ENCODE peak calls at places on chromosomes 16 and 17, in ten cellular contexts. Z, D, J, Y, A, X, C, V, M and B are unnamed samples.

GRCh38 chr17:596763-597644 is 117.6 kb downstream of the VPS53 start:
- DNase-seq in Y (no peak), Z (no peak), C (no peak), V (peak; percentile 73), M (no peak), J (no peak), A (peak; percentile 5), X (peak; percentile 74), D (no peak), B (no peak)

GRCh38 chr17:71503710-71504471 is 616.9 kb upstream of the SOX9 start:
- DNase-seq in Y (no peak), X (no peak), Z (no peak), J (no peak), A (no peak), V (no peak), M (no peak), C (no peak), D (no peak), B (no peak)

GRCh38 chr16:72129976-72130656 is 36.5 kb downstream of the DHX38 start:
- DNase-seq in J (no peak), D (no peak), X (no peak), V (no peak), M (no peak), C (no peak), Z (peak; percentile 8), Y (no peak), A (no peak), B (no peak)

GRCh38 chr16:3580686-3581085 is 3.5 kb upstream of the NLRC3 start:
- DNase-seq in X (no peak), M (no peak), Y (no peak), Z (peak; percentile 37), C (no peak), A (no peak), V (peak; percentile 32), D (no peak), J (no peak), B (no peak)

GRCh38 chr17:63930951-63931575 is 1.1 kb downstream of the CD79B start:
- DNase-seq in Z (peak; percentile 83), M (peak; percentile 72), V (no peak), X (no peak), D (no peak), Y (peak; percentile 68), J (no peak), A (peak; percentile 52), C (peak; percentile 57), B (peak; percentile 74)

GRCh38 chr16:76162046-76162445 is 115.2 kb upstream of the CNTNAP4 start:
- DNase-seq in Y (no peak), D (no peak), Z (no peak), A (no peak), V (no peak), J (no peak), X (no peak), M (no peak), C (no peak), B (no peak)

GRCh38 chr17:622356-622755 is 92.3 kb downstream of the VPS53 start:
- DNase-seq in A (no peak), J (no peak), M (no peak), C (no peak), Z (no peak), D (no peak), Y (no peak), V (peak; percentile 86), X (no peak), B (no peak)

GRCh38 chr16:2591476-2592240 is 53.8 kb downstream of the PDPK1 start:
- DNase-seq in Y (no peak), M (no peak), V (no peak), J (no peak), X (no peak), C (peak; percentile 45), A (no peak), Z (no peak), D (no peak), B (no peak)

GRCh38 chr17:30290696-30291570 is 811 bp downstream of the BLMH start:
- DNase-seq in X (peak; percentile 28), C (peak; percentile 66), V (no peak), Z (peak; percentile 58), M (no peak), J (peak; percentile 71), D (peak; percentile 38), Y (peak; percentile 16), A (no peak), B (no peak)

GRCh38 chr17:29948460-29949185 is 7.2 kb downstream of the EFCAB5 start:
- DNase-seq in X (no peak), V (no peak), Z (peak; percentile 40), Y (no peak), C (no peak), A (no peak), D (no peak), M (no peak), J (no peak), B (no peak)

DNA sequence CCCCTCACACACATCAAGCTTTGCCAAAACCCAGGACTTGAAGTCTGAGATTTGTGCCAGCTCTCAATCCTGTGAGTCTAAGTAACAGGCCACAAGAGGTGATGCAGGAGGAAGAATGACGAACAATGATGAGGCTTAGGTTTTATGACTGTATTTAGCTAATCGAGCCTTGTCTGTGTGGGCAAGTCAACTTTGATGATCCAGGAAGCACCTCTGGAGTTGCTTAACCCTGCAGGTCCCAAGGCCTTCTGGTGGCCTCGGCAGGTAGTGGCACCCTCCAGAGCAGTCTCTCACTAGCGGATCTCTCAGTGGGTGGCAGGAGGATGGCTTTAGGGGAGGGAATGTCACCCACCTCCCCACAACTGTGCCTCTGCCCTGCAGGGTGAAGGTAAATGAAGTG is 28.7 kb downstream of the CDK5RAP3 start:
- DNase-seq in D (no peak), Y (no peak), J (peak; percentile 73), Z (no peak), V (no peak), A (no peak), M (no peak), C (no peak), X (no peak), B (no peak)
- TF ChIP-seq CTCF in D (no peak), Y (no peak), J (no peak), Z (no peak), V (no peak), A (no peak), M (no peak), C (no peak), X (no peak), B (no peak)

GRCh38 chr16:50881331-50881830 is 139.5 kb downstream of the CYLD start:
- DNase-seq in V (no peak), Y (no peak), M (no peak), X (no peak), Z (no peak), D (no peak), J (peak; percentile 83), C (no peak), A (no peak), B (no peak)

GRCh38 chr16:50878536-50878935 is 136.7 kb downstream of the CYLD start:
- DNase-seq in X (no peak), Z (no peak), V (no peak), Y (no peak), D (no peak), J (peak; percentile 35), A (no peak), M (no peak), C (no peak), B (no peak)

GRCh38 chr16:50879873-50880695 is 138.2 kb downstream of the CYLD start:
- DNase-seq in Y (no peak), Z (no peak), X (no peak), D (no peak), A (no peak), M (no peak), J (peak; percentile 95), V (no peak), C (no peak), B (no peak)

GRCh38 chr16:50880926-50881325 is 139.0 kb downstream of the CYLD start:
- DNase-seq in C (no peak), D (no peak), V (no peak), M (no peak), X (no peak), J (peak; percentile 31), A (no peak), Z (no peak), Y (no peak), B (no peak)

DNA sequence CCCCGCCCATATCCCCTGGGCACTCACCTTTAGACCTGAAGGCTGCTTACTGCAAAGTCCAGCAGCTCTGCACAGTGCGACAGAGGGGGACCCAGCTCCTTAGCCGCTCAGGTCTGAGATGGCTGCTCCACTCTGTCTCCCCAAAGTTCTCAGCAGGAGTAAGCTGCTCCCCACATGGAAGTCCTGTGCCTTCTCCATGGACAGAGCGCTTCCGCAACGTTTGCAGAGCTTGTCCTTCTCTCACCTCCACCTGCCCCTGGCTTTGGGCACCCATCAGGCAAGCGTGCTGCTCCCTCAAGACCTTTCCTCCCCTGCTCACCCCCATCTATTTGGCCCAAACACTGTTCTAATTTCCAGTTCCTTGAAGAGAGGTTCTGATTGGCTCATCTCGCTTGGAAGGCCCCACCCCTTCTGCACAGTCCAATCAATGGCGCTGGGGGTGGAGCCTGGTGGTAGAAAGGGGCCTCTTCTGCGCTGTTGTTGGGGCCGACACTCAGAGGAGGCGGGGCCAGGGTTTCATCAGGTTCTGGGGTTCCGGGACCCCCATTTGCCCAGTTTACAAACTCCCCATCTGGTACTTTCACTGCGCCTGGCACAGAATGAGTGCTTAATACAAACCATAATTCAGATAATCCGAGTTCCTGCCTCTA is 137.2 kb downstream of the CYLD start:
- DNase-seq in C (no peak), Y (no peak), Z (no peak), X (no peak), A (no peak), M (no peak), V (no peak), D (no peak), J (peak; percentile 68), B (no peak)
- H3K4me3 ChIP-seq in C (no peak overlapping the region), Y (no peak overlapping the region), Z (no peak overlapping the region), X (no peak overlapping the region), A (no peak overlapping the region), M (no peak overlapping the region), V (no peak overlapping the region), D (no peak overlapping the region), J (peak overlapping the region; percentile 54), B (no peak overlapping the region)

GRCh38 chr17:81702934-81703746 is at the start of gene MRPL12:
- DNase-seq in M (peak; percentile 95), C (peak; percentile 97), Y (peak; percentile 89), X (peak; percentile 90), V (peak; percentile 91), J (peak; percentile 97), D (no peak), A (peak; percentile 76), Z (peak; percentile 99), B (peak; percentile 89)
- TF ChIP-seq CTCF in M (peak; percentile 12), C (peak; percentile 29), Y (no peak), X (peak; percentile 28), V (peak; percentile 2), J (peak; percentile 26), D (peak; percentile 26), A (no peak), Z (no peak), B (no peak)

DNA sequence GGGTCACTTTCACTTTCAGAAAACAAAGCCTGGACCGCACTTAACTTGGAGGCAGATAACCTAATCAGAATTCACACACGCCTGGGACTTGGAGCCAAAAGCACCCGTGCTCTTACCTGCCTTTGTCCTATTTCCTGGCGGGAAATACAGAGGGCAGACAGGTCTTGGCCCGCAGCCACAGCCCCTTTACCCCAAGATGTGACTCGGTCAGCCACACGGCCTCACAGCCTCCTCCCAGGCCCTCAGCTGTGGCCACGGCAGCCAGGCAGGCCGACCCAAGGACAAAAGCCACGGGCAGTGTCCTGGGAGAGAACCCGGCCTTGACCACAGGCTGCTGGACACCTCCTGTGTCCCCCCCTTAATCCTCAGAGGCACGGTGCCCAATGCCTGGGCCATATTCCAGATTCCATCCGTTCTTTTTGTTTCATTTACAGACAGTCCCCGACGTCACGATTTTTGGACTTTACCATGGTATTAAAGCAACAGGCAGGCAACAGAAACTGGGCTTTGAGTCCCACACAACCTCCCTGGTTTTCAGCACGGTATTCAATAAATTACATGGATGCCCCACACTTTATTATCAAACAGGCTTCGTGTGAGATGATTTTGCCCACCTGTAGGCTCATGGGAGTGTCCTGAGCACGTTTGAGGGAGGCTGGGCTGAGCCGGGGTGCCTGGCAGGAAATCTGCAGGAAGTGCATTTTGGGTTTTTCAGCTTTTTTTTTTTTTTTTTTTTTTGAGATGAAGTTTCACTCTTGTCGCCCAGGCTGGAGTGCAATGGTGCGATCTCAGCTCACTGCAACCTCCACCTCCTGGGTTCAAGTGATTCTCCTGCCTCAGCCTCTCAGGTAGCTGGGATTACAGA is 30.0 kb upstream of the GAA start:
- DNase-seq in Z (no peak), A (no peak), Y (peak; percentile 77), D (no peak), J (no peak), X (peak; percentile 86), C (peak; percentile 91), M (peak; percentile 41), V (peak; percentile 10), B (no peak)
- H3K4me3 ChIP-seq in Z (no peak overlapping the region), A (no peak overlapping the region), Y (peak overlapping the region; percentile 42), D (no peak overlapping the region), J (no peak overlapping the region), X (peak overlapping the region; percentile 60), C (peak overlapping the region; percentile 4), M (peak overlapping the region; percentile 11), V (no peak overlapping the region), B (no peak overlapping the region)